ENCODE peak calls at places on chromosome 14, in ten cellular contexts. M is BE2C, C is fibroblast of pulmonary artery, S is cardiac muscle cell, D is AG04450, R is colonic mucosa, Z is A549, P is IMR-90, A is MCF 10A, N is body of pancreas. F is an unnamed sample.

GRCh38 chr14:58428011-58428807 is 690 bp downstream of the KIAA0586 start:
- DNase-seq in M (peak), C (peak), S (peak), D (no peak), R (peak), Z (peak), P (peak), A (peak), N (no peak), F (no peak)

GRCh38 chr14:31106768-31107167 is 80.6 kb upstream of the STRN3 start:
- DNase-seq in M (no peak), C (no peak), S (no peak), D (no peak), R (no peak), Z (no peak), P (peak), A (no peak), N (no peak), F (no peak)

GRCh38 chr14:80941241-80942157 is at the start of gene CEP128:
- DNase-seq in M (peak), C (peak), S (peak), D (peak), R (peak), Z (peak), P (peak), A (peak), N (peak), F (peak)

GRCh38 chr14:21084988-21085853 is 13.2 kb downstream of the ZNF219 start:
- DNase-seq in M (no peak), C (peak), S (no peak), D (no peak), R (no peak), Z (no peak), P (peak), A (no peak), N (no peak), F (no peak)

GRCh38 chr14:103542545-103543088 is 13.6 kb downstream of the TRMT61A start:
- DNase-seq in M (peak), C (no peak), S (no peak), D (no peak), R (no peak), Z (no peak), P (no peak), A (no peak), N (peak), F (peak)

GRCh38 chr14:105136401-105137322 is 31.9 kb downstream of the JAG2 start:
- DNase-seq in M (no peak), C (no peak), S (no peak), D (no peak), R (no peak), Z (no peak), P (no peak), A (no peak), N (no peak), F (no peak)

GRCh38 chr14:30607156-30607780 is 14.9 kb upstream of the SCFD1 start:
- DNase-seq in M (no peak), C (no peak), S (no peak), D (no peak), R (no peak), Z (no peak), P (peak), A (no peak), N (no peak), F (no peak)

GRCh38 chr14:103521438-103521961 is 1.1 kb downstream of the CKB start:
- DNase-seq in M (no peak), C (no peak), S (peak), D (no peak), R (peak), Z (no peak), P (no peak), A (no peak), N (no peak), F (no peak)

GRCh38 chr14:100440207-100440631 is 117.1 kb downstream of the SLC25A47 start:
- DNase-seq in M (peak), C (peak), S (peak), D (peak), R (peak), Z (peak), P (peak), A (peak), N (peak), F (peak)

GRCh38 chr14:105317546-105317945 is 3.0 kb downstream of the PACS2 start:
- DNase-seq in M (no peak), C (peak), S (no peak), D (no peak), R (no peak), Z (no peak), P (peak), A (no peak), N (peak), F (no peak)

GRCh38 chr14:91893659-91894058 is 26.3 kb upstream of the TC2N start:
- DNase-seq in M (no peak), C (no peak), S (no peak), D (no peak), R (no peak), Z (no peak), P (no peak), A (peak), N (no peak), F (no peak)

GRCh38 chr14:63492391-63492790 is 50.8 kb downstream of the PPP2R5E start:
- DNase-seq in M (no peak), C (peak), S (no peak), D (no peak), R (no peak), Z (no peak), P (peak), A (no peak), N (no peak), F (no peak)

GRCh38 chr14:36996857-36997590 is 175.4 kb downstream of the SLC25A21 start:
- DNase-seq in M (no peak), C (no peak), S (no peak), D (no peak), R (no peak), Z (no peak), P (no peak), A (no peak), N (no peak), F (no peak)

GRCh38 chr14:105138551-105139111 is 29.9 kb downstream of the JAG2 start:
- DNase-seq in M (no peak), C (no peak), S (no peak), D (no peak), R (no peak), Z (no peak), P (no peak), A (no peak), N (no peak), F (no peak)

GRCh38 chr14:34051966-34052657 is 101.2 kb upstream of the EGLN3 start:
- DNase-seq in M (no peak), C (peak), S (no peak), D (no peak), R (peak), Z (peak), P (no peak), A (peak), N (no peak), F (no peak)

GRCh38 chr14:102652194-102652593 is 59.7 kb downstream of the RCOR1 start:
- DNase-seq in M (no peak), C (no peak), S (no peak), D (no peak), R (no peak), Z (no peak), P (no peak), A (no peak), N (no peak), F (no peak)

GRCh38 chr14:99688210-99688581 is 4.1 kb downstream of the CYP46A1 start:
- DNase-seq in M (no peak), C (no peak), S (no peak), D (no peak), R (peak), Z (no peak), P (no peak), A (no peak), N (no peak), F (no peak)

DNA sequence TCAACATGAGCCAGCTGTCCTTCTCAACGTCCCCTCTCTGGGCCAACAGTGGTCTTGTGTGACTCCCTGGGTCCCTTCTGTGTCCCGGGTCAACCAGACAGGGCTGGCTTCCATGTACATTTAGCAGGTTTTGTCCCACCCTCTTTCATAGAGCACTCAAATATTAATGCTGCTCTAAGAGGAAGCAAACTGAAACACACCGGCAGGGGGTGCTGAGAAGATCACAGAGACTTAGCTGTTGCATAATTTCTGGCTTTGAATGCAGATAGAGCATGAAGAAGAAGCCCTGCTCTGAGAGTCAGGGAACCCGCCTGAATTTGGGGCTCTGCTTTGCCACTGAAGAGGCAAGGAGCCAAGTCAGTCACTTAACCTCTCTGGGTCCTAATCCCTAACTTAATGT is 138.7 kb downstream of the ESRRB start:
- DNase-seq in M (peak), C (peak), S (no peak), D (no peak), R (no peak), Z (peak), P (peak), A (peak), N (peak), F (no peak)
- TF ChIP-seq CTCF in M (peak), C (peak), S (peak), D (peak), R (no peak), Z (peak), P (peak), A (peak), N (peak), F (no peak)

GRCh38 chr14:23093993-23094665 is 807 bp downstream of the ACIN1 start:
- DNase-seq in M (peak), C (no peak), S (no peak), D (no peak), R (no peak), Z (peak), P (no peak), A (no peak), N (no peak), F (no peak)
- TF ChIP-seq CTCF in M (peak), C (peak), S (peak), D (peak), R (no peak), Z (peak), P (peak), A (no peak), N (peak), F (peak)

GRCh38 chr14:84003316-84003715 is 1526.6 kb upstream of the FLRT2 start:
- DNase-seq in M (no peak), C (no peak), S (no peak), D (no peak), R (no peak), Z (no peak), P (no peak), A (no peak), N (no peak), F (no peak)

GRCh38 chr14:84001023-84001422 is 1528.9 kb upstream of the FLRT2 start:
- DNase-seq in M (no peak), C (no peak), S (no peak), D (no peak), R (no peak), Z (no peak), P (no peak), A (no peak), N (no peak), F (no peak)

GRCh38 chr14:84006643-84007137 is 1523.3 kb upstream of the FLRT2 start:
- DNase-seq in M (no peak), C (peak), S (peak), D (no peak), R (no peak), Z (no peak), P (no peak), A (peak), N (peak), F (no peak)
- TF ChIP-seq CTCF in M (peak), C (peak), S (peak), D (no peak), R (no peak), Z (no peak), P (peak), A (peak), N (no peak), F (no peak)

DNA sequence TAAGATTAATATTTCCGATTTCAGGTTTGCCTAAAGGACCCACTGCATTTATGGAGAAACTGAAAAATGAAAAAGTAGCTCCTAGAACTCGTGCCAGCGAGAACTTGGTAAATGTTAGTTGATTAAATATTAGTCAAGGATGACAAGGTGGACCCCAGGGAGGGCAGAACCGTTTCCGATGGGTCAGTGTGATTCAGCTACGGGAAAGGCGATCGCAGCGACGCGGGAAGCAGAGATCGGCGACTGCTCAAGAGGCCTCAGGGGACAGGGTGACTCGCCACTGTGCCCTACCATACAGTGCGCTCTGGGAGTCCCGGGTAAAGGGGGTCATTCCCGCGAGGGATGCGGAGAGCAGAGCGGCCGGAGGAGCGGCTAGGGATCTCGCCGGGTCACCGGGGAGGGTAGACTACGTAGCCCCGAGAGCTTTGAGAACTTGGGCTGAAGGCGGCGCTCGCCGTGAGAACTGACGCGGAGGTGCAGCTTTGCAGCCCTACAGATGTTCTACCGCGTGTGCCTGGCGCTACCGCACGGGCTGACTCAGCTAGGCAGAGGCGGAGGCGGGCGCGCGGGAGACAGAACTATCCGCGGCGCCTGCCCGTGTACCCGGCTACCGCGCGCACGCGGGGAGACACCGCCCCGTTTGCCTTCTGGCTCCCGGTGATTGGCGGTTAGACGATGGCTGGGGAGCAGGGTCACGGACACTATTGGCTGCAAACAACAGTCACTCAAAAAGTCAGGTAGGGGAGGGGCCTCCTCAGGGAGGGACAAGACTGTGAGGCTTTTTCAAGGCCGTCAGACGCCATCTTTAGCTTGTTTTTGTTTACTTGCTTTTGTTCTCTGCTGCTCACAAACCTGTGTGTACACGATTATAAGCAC is 3.2 kb downstream of the C14orf93 start:
- DNase-seq in M (peak), C (peak), S (peak), D (peak), R (peak), Z (peak), P (peak), A (peak), N (peak), F (peak)
- TF ChIP-seq CTCF in M (peak), C (peak), S (peak), D (peak), R (no peak), Z (peak), P (peak), A (peak), N (peak), F (peak)

GRCh38 chr14:71314717-71315116 is 407.5 kb downstream of the PCNX1 start:
- DNase-seq in M (no peak), C (no peak), S (no peak), D (no peak), R (no peak), Z (no peak), P (no peak), A (no peak), N (no peak), F (no peak)

GRCh38 chr14:71308671-71309070 is 401.4 kb downstream of the PCNX1 start:
- DNase-seq in M (no peak), C (no peak), S (no peak), D (no peak), R (no peak), Z (no peak), P (no peak), A (no peak), N (no peak), F (no peak)

GRCh38 chr14:71304588-71305133 is 397.4 kb downstream of the PCNX1 start:
- DNase-seq in M (no peak), C (no peak), S (no peak), D (no peak), R (no peak), Z (no peak), P (no peak), A (no peak), N (no peak), F (no peak)

GRCh38 chr14:71311061-71311460 is 403.8 kb downstream of the PCNX1 start:
- DNase-seq in M (no peak), C (no peak), S (no peak), D (no peak), R (no peak), Z (no peak), P (no peak), A (no peak), N (no peak), F (no peak)

DNA sequence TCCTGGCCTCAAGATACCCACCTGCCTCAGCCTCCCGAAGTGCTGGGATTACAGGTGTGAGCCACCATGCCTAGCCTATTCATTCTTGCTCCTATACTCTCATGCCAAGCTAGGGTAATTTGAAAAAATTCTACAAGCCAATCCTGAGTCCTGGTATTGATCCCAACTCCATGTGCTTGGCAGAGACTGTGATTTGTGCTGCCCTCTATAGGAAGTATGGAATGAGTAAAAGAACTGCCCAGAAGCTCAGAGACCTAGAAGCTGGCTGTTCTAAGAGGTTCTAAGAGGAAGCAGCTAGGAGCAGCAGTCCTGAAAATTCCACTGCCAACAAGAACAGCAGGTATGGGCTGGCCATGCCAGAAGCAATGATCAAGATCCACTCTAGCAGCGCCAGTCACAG is 402.5 kb downstream of the PCNX1 start:
- DNase-seq in M (no peak), C (no peak), S (no peak), D (no peak), R (no peak), Z (no peak), P (no peak), A (no peak), N (no peak), F (no peak)
- TF ChIP-seq CTCF in M (peak), C (peak), S (peak), D (peak), R (no peak), Z (no peak), P (no peak), A (no peak), N (no peak), F (peak)

GRCh38 chr14:50734950-50735697 is 67.0 kb upstream of the SAV1 start:
- DNase-seq in M (no peak), C (no peak), S (no peak), D (no peak), R (no peak), Z (no peak), P (no peak), A (no peak), N (no peak), F (no peak)
- TF ChIP-seq CTCF in M (peak), C (no peak), S (no peak), D (no peak), R (no peak), Z (no peak), P (no peak), A (no peak), N (no peak), F (no peak)

GRCh38 chr14:68791078-68791983 is 1.5 kb downstream of the ZFP36L1 start:
- DNase-seq in M (no peak), C (peak), S (no peak), D (no peak), R (peak), Z (no peak), P (no peak), A (peak), N (peak), F (no peak)

GRCh38 chr14:68790656-68791077 is 2.2 kb downstream of the ZFP36L1 start:
- DNase-seq in M (no peak), C (peak), S (no peak), D (no peak), R (peak), Z (no peak), P (no peak), A (no peak), N (no peak), F (no peak)

GRCh38 chr14:68788275-68789001 is 4.4 kb downstream of the ZFP36L1 start:
- DNase-seq in M (no peak), C (peak), S (no peak), D (no peak), R (no peak), Z (no peak), P (no peak), A (no peak), N (no peak), F (no peak)

GRCh38 chr14:68789002-68789797 is 3.7 kb downstream of the ZFP36L1 start:
- DNase-seq in M (peak), C (peak), S (peak), D (no peak), R (peak), Z (peak), P (peak), A (peak), N (peak), F (peak)

DNA sequence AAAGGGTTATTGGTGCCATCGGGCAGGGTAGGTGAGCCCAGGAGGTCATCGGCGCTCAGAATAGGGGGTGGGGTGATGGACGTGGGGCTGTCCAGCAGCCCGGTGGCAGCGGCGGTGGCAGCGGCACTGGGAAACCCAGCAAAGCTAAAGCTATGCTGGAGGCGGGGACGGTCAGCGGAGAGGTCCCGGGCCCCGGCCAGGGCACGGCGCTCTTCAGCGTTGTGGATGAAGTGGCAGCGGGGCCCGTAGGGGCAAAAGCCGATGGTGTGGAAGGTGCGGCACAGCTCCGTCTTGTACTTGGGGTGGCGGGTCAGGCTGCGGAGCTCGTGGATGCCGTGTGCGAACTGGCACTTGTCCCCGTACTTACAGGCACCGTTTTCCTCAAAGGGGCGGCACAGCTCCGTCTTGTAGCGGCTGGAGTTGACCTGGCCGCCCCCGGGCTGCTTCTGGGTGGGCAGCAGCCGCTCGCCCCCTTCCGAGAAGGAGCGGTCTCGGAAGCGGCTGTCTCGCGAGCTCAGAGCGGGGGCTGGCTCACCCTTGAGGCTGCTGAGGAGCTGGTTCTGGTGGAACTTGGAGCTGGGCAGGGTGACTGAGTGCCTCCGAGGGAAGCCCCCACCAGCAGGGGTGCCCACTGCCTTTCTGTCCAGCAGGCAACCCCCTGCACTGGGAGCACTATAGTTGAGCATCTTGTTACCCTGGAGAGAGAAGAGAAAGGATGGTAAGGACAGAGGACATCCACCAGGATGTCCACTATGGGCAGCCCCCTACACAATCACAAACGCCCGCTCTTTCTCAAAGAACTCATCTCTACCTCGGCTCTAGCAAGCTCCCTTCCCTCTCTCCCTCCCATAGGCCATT is 2.8 kb downstream of the ZFP36L1 start:
- DNase-seq in M (no peak), C (peak), S (no peak), D (no peak), R (peak), Z (no peak), P (no peak), A (peak), N (peak), F (no peak)
- TF ChIP-seq CTCF in M (no peak), C (no peak), S (no peak), D (no peak), R (no peak), Z (no peak), P (no peak), A (no peak), N (no peak), F (no peak)